ENCODE peak calls at places on chromosomes 16 and 17, in five cellular contexts. U is cardiac muscle cell, Q is fibroblast of lung, R is kidney epithelial cell, G is fibroblast of the aortic adventitia. C is an unnamed sample.

GRCh38 chr16:19711643-19712042 is 6.4 kb downstream of the KNOP1 start:
- DNase-seq in U (no peak), R (no peak), Q (no peak), G (no peak), C (no peak)

GRCh38 chr16:12758670-12759558 is 44.8 kb downstream of the CPPED1 start:
- DNase-seq in Q (no peak), G (no peak), U (no peak), R (no peak), C (no peak)

GRCh38 chr16:85798901-85799496 is 345 bp downstream of the EMC8 start:
- DNase-seq in G (peak), U (peak), R (no peak), Q (peak), C (no peak)

GRCh38 chr16:81451753-81452680 is 7.4 kb downstream of the CMIP start:
- DNase-seq in Q (no peak), G (no peak), U (peak), R (no peak), C (no peak)

GRCh38 chr16:49012961-49013726 is 268.5 kb downstream of the CBLN1 start:
- DNase-seq in R (no peak), G (peak), Q (peak), U (no peak), C (no peak)

GRCh38 chr16:52383640-52384292 is 163.2 kb downstream of the TOX3 start:
- DNase-seq in G (no peak), Q (peak), U (peak), R (peak), C (no peak)

GRCh38 chr16:14486520-14487303 is 143.3 kb downstream of the PARN start:
- DNase-seq in R (peak), Q (peak), G (peak), U (peak), C (no peak)

GRCh38 chr17:19753049-19753444 is 4.9 kb upstream of the ALDH3A1 start:
- DNase-seq in G (peak), Q (peak), R (peak), U (peak), C (no peak)

GRCh38 chr16:87834668-87835473 is 34.4 kb downstream of the SLC7A5 start:
- DNase-seq in U (peak), G (no peak), R (no peak), Q (peak), C (no peak)

GRCh38 chr17:40566027-40566426 is 755 bp upstream of the CCR7 start:
- DNase-seq in Q (no peak), R (no peak), G (no peak), U (no peak), C (no peak)

GRCh38 chr17:27506348-27507218 is 50.3 kb downstream of the KSR1 start:
- DNase-seq in G (no peak), R (no peak), U (peak), Q (peak), C (peak)

GRCh38 chr16:73831197-73831596 is 465.4 kb upstream of the PSMD7 start:
- DNase-seq in G (no peak), R (no peak), Q (no peak), U (no peak), C (no peak)

GRCh38 chr17:64747938-64748540 is 85.9 kb upstream of the SMURF2 start:
- DNase-seq in R (no peak), G (peak), Q (peak), U (peak), C (no peak)

GRCh38 chr17:82449136-82449882 is 1.2 kb downstream of the CYBC1 start:
- DNase-seq in Q (no peak), G (no peak), U (no peak), R (no peak), C (peak)
- H3K4me3 ChIP-seq in Q (peak), G (peak), U (peak), R (peak), C (peak)

GRCh38 chr16:10942352-10943297 is at the start of gene DEXI:
- DNase-seq in R (no peak), Q (peak), U (peak), G (peak), C (peak)
- TF ChIP-seq CTCF in R (no peak), Q (no peak), U (no peak), G (no peak), C (no peak)

GRCh38 chr16:35569413-35569812 is 2110.0 kb downstream of the TP53TG3F start:
- DNase-seq in R (no peak), G (no peak), Q (no peak), U (no peak), C (no peak)
- H3K4me3 ChIP-seq in R (no peak), G (no peak), Q (no peak), U (no peak), C (no peak)

GRCh38 chr17:66755101-66755943 is 79.6 kb upstream of the CACNG5 start:
- DNase-seq in Q (no peak), G (no peak), U (no peak), R (peak), C (no peak)

GRCh38 chr17:66753126-66753920 is 81.6 kb upstream of the CACNG5 start:
- DNase-seq in R (no peak), Q (no peak), G (no peak), U (no peak), C (no peak)

GRCh38 chr17:66751771-66752170 is 83.1 kb upstream of the CACNG5 start:
- DNase-seq in G (no peak), R (no peak), U (no peak), Q (no peak), C (no peak)

GRCh38 chr17:66752411-66752810 is 82.5 kb upstream of the CACNG5 start:
- DNase-seq in G (no peak), R (no peak), U (no peak), Q (no peak), C (no peak)

DNA sequence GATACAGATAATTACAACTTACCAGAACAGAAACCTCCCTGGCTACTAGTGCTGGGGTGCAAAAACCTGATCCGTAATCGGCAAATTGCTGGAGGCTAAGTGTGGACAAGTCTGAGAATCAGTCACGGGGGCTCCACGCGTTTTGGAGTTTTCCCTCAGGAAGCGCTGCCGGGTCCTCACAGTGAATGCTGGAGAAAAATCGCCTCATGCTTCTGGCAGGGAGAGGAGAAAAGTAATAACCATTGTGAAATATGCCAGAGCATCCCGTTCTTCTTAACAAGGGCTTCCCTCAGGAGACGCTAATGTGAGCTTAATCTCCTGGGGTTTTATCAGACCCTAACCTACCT is 79.0 kb upstream of the CACNG5 start:
- DNase-seq in U (no peak), R (no peak), G (no peak), Q (no peak), C (no peak)
- TF ChIP-seq CTCF in U (no peak), R (no peak), G (no peak), Q (no peak), C (no peak)

DNA sequence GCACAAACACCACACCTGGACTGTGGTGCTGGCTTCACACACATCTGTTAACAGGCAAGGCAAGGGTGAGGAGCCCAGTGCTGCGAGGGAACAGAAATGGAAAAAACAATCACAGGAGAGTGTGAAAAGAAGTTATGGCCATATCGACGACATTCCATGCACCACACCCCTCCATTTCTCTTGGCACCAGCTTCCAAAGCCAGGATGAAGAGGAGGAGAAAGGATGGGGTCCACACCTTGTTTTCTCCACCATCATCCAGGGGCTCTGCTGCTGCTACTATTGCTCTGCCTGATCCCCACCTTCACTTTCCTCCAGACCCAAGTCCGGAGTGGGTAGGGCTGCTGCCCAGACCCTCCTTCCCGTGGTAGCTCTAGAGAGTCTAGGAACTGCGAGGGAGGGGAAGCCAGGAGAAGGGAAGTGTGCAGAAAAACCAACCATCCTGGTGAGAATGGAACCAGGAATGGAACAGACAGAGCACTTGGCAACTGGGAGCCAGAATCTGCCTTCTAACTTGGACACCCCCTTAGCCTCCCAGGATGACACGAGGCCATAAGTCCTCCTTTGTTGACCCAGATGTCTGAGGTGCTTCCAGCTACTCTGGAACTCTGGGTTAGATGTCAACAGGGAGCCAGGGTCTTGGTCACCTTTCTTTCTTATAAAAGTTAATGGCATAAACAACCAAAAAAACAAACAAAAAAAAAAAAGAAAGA is 1.2 kb upstream of the PROCA1 start:
- DNase-seq in G (no peak), U (no peak), Q (no peak), R (no peak), C (no peak)
- H3K4me3 ChIP-seq in G (no peak), U (no peak), Q (no peak), R (no peak), C (no peak)

GRCh38 chr17:78723001-78723796 is 58.9 kb downstream of the CYTH1 start:
- DNase-seq in Q (peak), U (peak), R (no peak), G (peak), C (no peak)
- TF ChIP-seq CTCF in Q (no peak), U (no peak), R (no peak), G (no peak), C (no peak)

C was measured in GM12864.